ENCODE peak calls at places on chromosome 1, in four cellular contexts. One of them, this sample, is unnamed.

GRCh38 chr1:186925881-186926676 is 97.3 kb downstream of the PLA2G4A start:
- DNase-seq in psoas muscle: no peak
- DNase-seq in GM06990: no peak
- DNase-seq in Peyer's patch: no peak
- DNase-seq in this sample: no peak

GRCh38 chr1:39110325-39110851 is 84.2 kb downstream of the NDUFS5 start:
- DNase-seq in Peyer's patch: no peak
- DNase-seq in GM06990: no peak
- DNase-seq in psoas muscle: no peak
- DNase-seq in this sample: no peak

GRCh38 chr1:99529002-99529401 is 116.9 kb upstream of the PALMD start:
- DNase-seq in Peyer's patch: no peak
- DNase-seq in psoas muscle: no peak
- DNase-seq in GM06990: no peak
- DNase-seq in this sample: no peak

GRCh38 chr1:83741348-83741747 is 257.6 kb downstream of the TTLL7 start:
- DNase-seq in GM06990: no peak
- DNase-seq in psoas muscle: no peak
- DNase-seq in Peyer's patch: no peak
- DNase-seq in this sample: no peak

GRCh38 chr1:220775238-220775853 is 11.4 kb upstream of the MTARC1 start:
- DNase-seq in GM06990: no peak
- DNase-seq in Peyer's patch: peak; percentile 59
- DNase-seq in psoas muscle: no peak
- DNase-seq in this sample: no peak

GRCh38 chr1:21510113-21510493 is 880 bp downstream of the ALPL start:
- DNase-seq in psoas muscle: no peak
- DNase-seq in GM06990: no peak
- DNase-seq in Peyer's patch: no peak
- DNase-seq in this sample: no peak

GRCh38 chr1:156140879-156141707 is 12.3 kb upstream of the SEMA4A start:
- DNase-seq in Peyer's patch: no peak
- DNase-seq in GM06990: no peak
- DNase-seq in psoas muscle: peak; percentile 68
- DNase-seq in this sample: no peak

GRCh38 chr1:86913399-86913895 is 479 bp downstream of the SELENOF start:
- DNase-seq in psoas muscle: no peak
- DNase-seq in Peyer's patch: no peak
- DNase-seq in GM06990: peak; percentile 39
- DNase-seq in this sample: peak; percentile 50

GRCh38 chr1:168553680-168554553 is 10.1 kb upstream of the XCL2 start:
- DNase-seq in Peyer's patch: no peak
- DNase-seq in psoas muscle: no peak
- DNase-seq in GM06990: peak; percentile 29
- DNase-seq in this sample: no peak

GRCh38 chr1:64077281-64077940 is 126.0 kb upstream of the UBE2U start:
- DNase-seq in psoas muscle: no peak
- DNase-seq in Peyer's patch: no peak
- DNase-seq in GM06990: no peak
- DNase-seq in this sample: no peak

GRCh38 chr1:184027751-184028682 is 9.5 kb downstream of the COLGALT2 start:
- DNase-seq in GM06990: no peak
- DNase-seq in Peyer's patch: no peak
- DNase-seq in psoas muscle: no peak
- DNase-seq in this sample: no peak

GRCh38 chr1:22332166-22332717 is 119.4 kb upstream of the ZBTB40 start:
- DNase-seq in Peyer's patch: no peak
- DNase-seq in GM06990: no peak
- DNase-seq in psoas muscle: no peak
- DNase-seq in this sample: no peak

GRCh38 chr1:201826830-201827229 is 2.1 kb upstream of the IPO9 start:
- DNase-seq in GM06990: no peak
- DNase-seq in Peyer's patch: no peak
- DNase-seq in psoas muscle: no peak
- DNase-seq in this sample: no peak

GRCh38 chr1:194710671-194711070 is 1524.3 kb upstream of the B3GALT2 start:
- DNase-seq in psoas muscle: no peak
- DNase-seq in Peyer's patch: no peak
- DNase-seq in GM06990: no peak
- DNase-seq in this sample: no peak

GRCh38 chr1:157363660-157364140 is 188.6 kb downstream of the FCRL5 start:
- DNase-seq in Peyer's patch: no peak
- DNase-seq in GM06990: peak; percentile 46
- DNase-seq in psoas muscle: peak; percentile 47
- DNase-seq in this sample: peak; percentile 24

GRCh38 chr1:179785025-179785424 is 41.9 kb downstream of the FAM163A start:
- DNase-seq in Peyer's patch: no peak
- DNase-seq in GM06990: no peak
- DNase-seq in psoas muscle: no peak
- DNase-seq in this sample: no peak

GRCh38 chr1:109910123-109910962 is at the start of gene CSF1:
- DNase-seq in GM06990: peak; percentile 73
- DNase-seq in psoas muscle: peak; percentile 89
- DNase-seq in Peyer's patch: peak; percentile 82
- DNase-seq in this sample: peak; percentile 50

GRCh38 chr1:209220048-209220524 is 363.4 kb upstream of the CAMK1G start:
- DNase-seq in Peyer's patch: no peak
- DNase-seq in GM06990: no peak
- DNase-seq in psoas muscle: no peak
- DNase-seq in this sample: no peak

GRCh38 chr1:109996476-109996875 is 11.9 kb downstream of the AHCYL1 start:
- DNase-seq in psoas muscle: no peak
- DNase-seq in GM06990: no peak
- DNase-seq in Peyer's patch: no peak
- DNase-seq in this sample: no peak

GRCh38 chr1:27027575-27028250 is 15.1 kb upstream of the TENT5B start:
- DNase-seq in Peyer's patch: no peak
- DNase-seq in psoas muscle: peak; percentile 13
- DNase-seq in GM06990: no peak
- DNase-seq in this sample: no peak

GRCh38 chr1:71049951-71050598 is 2.5 kb upstream of the PTGER3 start:
- DNase-seq in GM06990: no peak
- DNase-seq in psoas muscle: no peak
- DNase-seq in Peyer's patch: no peak
- DNase-seq in this sample: peak; percentile 21

GRCh38 chr1:157181258-157181657 is 43.1 kb upstream of the ETV3 start:
- DNase-seq in psoas muscle: no peak
- DNase-seq in Peyer's patch: no peak
- DNase-seq in GM06990: peak; percentile 57
- DNase-seq in this sample: no peak

GRCh38 chr1:97999320-97999719 is 78.5 kb upstream of the DPYD start:
- DNase-seq in GM06990: no peak
- DNase-seq in psoas muscle: no peak
- DNase-seq in Peyer's patch: no peak
- DNase-seq in this sample: no peak

GRCh38 chr1:36096500-36097412 is 8.1 kb downstream of the ADPRS start:
- DNase-seq in GM06990: no peak
- DNase-seq in Peyer's patch: peak; percentile 27
- DNase-seq in psoas muscle: no peak
- DNase-seq in this sample: no peak

GRCh38 chr1:191575180-191575579 is 583.1 kb upstream of the RGS18 start:
- DNase-seq in Peyer's patch: no peak
- DNase-seq in GM06990: no peak
- DNase-seq in psoas muscle: no peak
- DNase-seq in this sample: no peak

DNA sequence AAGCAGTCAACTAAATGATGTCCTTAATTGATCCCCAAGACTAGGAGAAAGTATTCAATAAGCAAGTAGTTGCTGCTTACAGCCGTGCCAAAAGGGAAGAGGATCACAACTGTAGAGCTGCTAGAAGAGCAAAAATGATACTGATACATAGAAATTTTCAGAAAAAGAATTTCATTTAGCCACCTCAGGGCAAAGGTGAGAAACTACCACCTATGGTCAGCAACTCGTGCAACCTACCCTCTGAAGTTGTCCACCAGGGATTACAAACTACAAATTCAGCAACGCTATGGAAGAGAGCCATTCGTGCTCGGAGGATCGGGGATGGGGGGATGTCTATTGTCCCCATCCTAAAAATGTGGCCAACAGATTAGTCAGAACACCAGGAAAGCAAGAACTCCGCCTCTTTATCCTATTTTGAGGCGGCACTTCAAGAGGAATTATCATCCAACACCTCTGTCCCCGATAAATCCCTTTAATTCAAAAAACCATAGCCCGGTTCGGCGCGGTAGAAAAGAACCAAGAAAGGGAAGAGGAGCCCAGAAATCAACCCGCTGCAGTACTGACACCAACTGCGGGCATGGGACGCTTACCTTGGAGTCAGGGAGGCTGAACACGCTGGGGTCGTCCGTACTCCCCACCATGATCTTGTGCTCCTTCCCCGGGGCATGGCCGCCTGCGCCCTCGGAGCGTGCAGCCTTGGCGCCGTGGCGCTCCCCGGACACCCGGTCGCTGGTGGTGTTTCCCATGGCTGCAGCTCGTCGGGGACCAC is 687 bp downstream of the PRKAB2 start:
- DNase-seq in GM06990: no peak
- DNase-seq in Peyer's patch: no peak
- DNase-seq in psoas muscle: no peak
- DNase-seq in this sample: no peak
- TF ChIP-seq CTCF in GM06990: no peak
- TF ChIP-seq CTCF in Peyer's patch: no peak
- TF ChIP-seq CTCF in psoas muscle: no peak
- TF ChIP-seq CTCF in this sample: no peak

GRCh38 chr1:212284744-212285684 is at the start of gene PPP2R5A:
- DNase-seq in GM06990: peak; percentile 100
- DNase-seq in Peyer's patch: peak; percentile 99
- DNase-seq in psoas muscle: peak; percentile 100
- DNase-seq in this sample: peak; percentile 99

GRCh38 chr1:212287261-212287895 is 2.2 kb downstream of the PPP2R5A start:
- DNase-seq in Peyer's patch: no peak
- DNase-seq in GM06990: no peak
- DNase-seq in psoas muscle: no peak
- DNase-seq in this sample: no peak

GRCh38 chr1:212288614-212289013 is 3.4 kb downstream of the PPP2R5A start:
- DNase-seq in Peyer's patch: no peak
- DNase-seq in psoas muscle: no peak
- DNase-seq in GM06990: no peak
- DNase-seq in this sample: no peak

GRCh38 chr1:212285685-212286436 is 651 bp downstream of the PPP2R5A start:
- DNase-seq in Peyer's patch: peak; percentile 86
- DNase-seq in psoas muscle: peak; percentile 86
- DNase-seq in GM06990: peak; percentile 86
- DNase-seq in this sample: peak; percentile 31

DNA sequence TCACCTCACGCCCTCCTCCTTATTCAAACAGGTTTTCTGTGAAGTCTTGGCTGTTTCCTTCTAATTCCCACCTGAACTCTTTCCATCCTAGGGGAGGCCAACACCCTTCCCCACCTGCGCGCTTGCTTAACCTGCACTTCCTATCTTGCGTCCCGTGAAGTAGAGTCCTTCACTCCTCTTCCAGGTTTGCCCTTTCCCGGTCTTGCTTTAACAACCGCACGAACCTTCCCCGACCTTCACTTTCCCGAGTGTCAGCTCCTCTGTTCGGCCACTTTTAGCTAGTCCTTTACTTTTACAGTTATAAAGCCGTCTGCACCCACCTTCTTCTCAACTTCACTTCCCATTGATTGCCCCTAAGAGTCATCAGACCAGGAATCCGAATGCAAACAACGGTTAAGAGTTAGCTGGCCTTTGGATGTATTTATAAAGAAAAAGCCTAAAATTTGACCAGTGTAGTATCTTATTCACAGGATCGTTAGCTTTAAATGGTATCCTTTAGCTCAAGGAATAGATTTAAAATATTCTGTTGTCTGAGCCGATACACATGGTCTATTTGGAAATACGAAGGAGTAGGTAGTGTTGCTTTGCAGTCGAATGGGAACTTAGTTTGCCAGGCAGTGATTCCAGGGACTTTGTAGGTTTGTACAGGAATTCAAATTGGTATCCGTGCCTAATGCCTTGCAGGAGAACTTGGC is 1.4 kb downstream of the PPP2R5A start:
- DNase-seq in psoas muscle: no peak
- DNase-seq in Peyer's patch: no peak
- DNase-seq in GM06990: no peak
- DNase-seq in this sample: no peak
- TF ChIP-seq CTCF in psoas muscle: no peak
- TF ChIP-seq CTCF in Peyer's patch: no peak
- TF ChIP-seq CTCF in GM06990: no peak
- TF ChIP-seq CTCF in this sample: no peak

DNA sequence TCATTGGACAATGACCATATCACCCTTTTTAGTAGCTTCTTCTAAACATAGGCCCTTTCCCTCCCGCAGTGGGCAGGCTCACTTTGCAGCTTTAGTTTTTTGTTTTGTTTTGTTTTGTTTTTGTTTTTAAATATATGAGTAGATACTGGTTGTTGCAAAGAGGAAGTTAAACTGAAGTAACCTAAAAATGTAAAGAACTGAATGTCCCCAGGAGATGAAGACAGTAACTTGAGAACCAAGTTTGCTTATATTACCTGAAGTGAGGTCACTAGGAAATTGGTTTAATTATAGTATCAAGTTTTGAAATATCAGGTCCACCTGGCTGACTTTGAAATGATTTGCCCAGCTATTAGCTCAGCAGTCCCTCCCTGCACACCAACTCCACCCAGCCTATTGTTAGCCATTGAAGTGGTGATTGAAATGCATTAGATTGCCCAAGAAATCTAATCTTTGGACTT is 18.2 kb downstream of the SMAP2 start:
- DNase-seq in GM06990: no peak
- DNase-seq in Peyer's patch: no peak
- DNase-seq in psoas muscle: no peak
- DNase-seq in this sample: peak; percentile 64
- TF ChIP-seq CTCF in GM06990: no peak
- TF ChIP-seq CTCF in Peyer's patch: no peak
- TF ChIP-seq CTCF in psoas muscle: no peak
- TF ChIP-seq CTCF in this sample: no peak

GRCh38 chr1:155086856-155087535 is 8.4 kb downstream of the EFNA3 start:
- DNase-seq in Peyer's patch: peak; percentile 47
- DNase-seq in GM06990: no peak
- DNase-seq in psoas muscle: no peak
- DNase-seq in this sample: no peak
- TF ChIP-seq CTCF in Peyer's patch: no peak
- TF ChIP-seq CTCF in GM06990: peak; percentile 17
- TF ChIP-seq CTCF in psoas muscle: no peak
- TF ChIP-seq CTCF in this sample: no peak

GRCh38 chr1:6248798-6249731 is 5.1 kb downstream of the HES3 start:
- DNase-seq in Peyer's patch: peak; percentile 76
- DNase-seq in GM06990: no peak
- DNase-seq in psoas muscle: peak; percentile 69
- DNase-seq in this sample: no peak
- TF ChIP-seq CTCF in Peyer's patch: no peak
- TF ChIP-seq CTCF in GM06990: no peak
- TF ChIP-seq CTCF in psoas muscle: no peak
- TF ChIP-seq CTCF in this sample: no peak

GRCh38 chr1:29120955-29121485 is 2.7 kb downstream of the TMEM200B start:
- DNase-seq in Peyer's patch: peak; percentile 73
- DNase-seq in psoas muscle: peak; percentile 66
- DNase-seq in GM06990: peak; percentile 69
- DNase-seq in this sample: no peak

GRCh38 chr1:29120367-29120766 is 3.3 kb downstream of the TMEM200B start:
- DNase-seq in Peyer's patch: no peak
- DNase-seq in GM06990: no peak
- DNase-seq in psoas muscle: no peak
- DNase-seq in this sample: no peak

GRCh38 chr1:29114654-29115053 is 9.0 kb downstream of the TMEM200B start:
- DNase-seq in Peyer's patch: no peak
- DNase-seq in GM06990: no peak
- DNase-seq in psoas muscle: no peak
- DNase-seq in this sample: no peak

GRCh38 chr1:29119365-29119929 is 4.3 kb downstream of the TMEM200B start:
- DNase-seq in GM06990: no peak
- DNase-seq in psoas muscle: no peak
- DNase-seq in Peyer's patch: no peak
- DNase-seq in this sample: no peak

GRCh38 chr1:29117381-29117780 is 6.3 kb downstream of the TMEM200B start:
- DNase-seq in psoas muscle: no peak
- DNase-seq in GM06990: no peak
- DNase-seq in Peyer's patch: no peak
- DNase-seq in this sample: no peak
- TF ChIP-seq CTCF in psoas muscle: peak; percentile 7
- TF ChIP-seq CTCF in GM06990: peak; percentile 7
- TF ChIP-seq CTCF in Peyer's patch: no peak
- TF ChIP-seq CTCF in this sample: no peak